ENCODE peak calls at places on chromosomes 13 and 19, in eight cellular contexts. B, C, N, D, S, A, E and M are unnamed samples. For H3K27me3 and H3K9me3, the result is how much of the 10 kb centered on the place peaks cover.

GRCh38 chr13:113520571-113520970 is 30.1 kb upstream of the DCUN1D2 start:
- DNase-seq in B (no peak), C (no peak), N (no peak), D (no peak), S (no peak), A (no peak), E (no peak), M (no peak)

GRCh38 chr13:113171250-113172125 is 13.0 kb downstream of the PROZ start:
- DNase-seq in B (no peak), C (no peak), N (no peak), D (no peak), S (no peak), A (no peak), E (no peak), M (no peak)

GRCh38 chr19:47682939-47683338 is 30.3 kb upstream of the EHD2 start:
- DNase-seq in B (no peak), C (no peak), N (no peak), D (no peak), S (peak), A (no peak), E (no peak), M (no peak)

GRCh38 chr19:14237011-14237941 is 31.3 kb upstream of the ADGRL1 start:
- DNase-seq in B (no peak), C (no peak), N (no peak), D (no peak), S (no peak), A (no peak), E (no peak), M (no peak)

GRCh38 chr13:100115693-100116254 is 26.9 kb downstream of the PCCA start:
- DNase-seq in B (no peak), C (no peak), N (no peak), D (no peak), S (no peak), A (no peak), E (no peak), M (no peak)

GRCh38 chr13:39765801-39766463 is 110.5 kb downstream of the COG6 start:
- DNase-seq in B (peak), C (peak), N (peak), D (no peak), S (peak), A (no peak), E (peak), M (peak)

GRCh38 chr13:80131204-80131603 is 209.7 kb downstream of the SPRY2 start:
- DNase-seq in B (no peak), C (peak), N (peak), D (no peak), S (peak), A (peak), E (peak), M (peak)

GRCh38 chr19:15449620-15450527 is at the start of gene WIZ:
- DNase-seq in B (peak), C (peak), N (peak), D (peak), S (peak), A (peak), E (peak), M (peak)

GRCh38 chr19:11115895-11116446 is 26.7 kb downstream of the LDLR start:
- DNase-seq in B (no peak), C (no peak), N (no peak), D (no peak), S (no peak), A (no peak), E (no peak), M (no peak)

GRCh38 chr13:113616281-113616906 is 31.8 kb downstream of the TFDP1 start:
- DNase-seq in B (no peak), C (no peak), N (no peak), D (no peak), S (no peak), A (no peak), E (no peak), M (no peak)

GRCh38 chr13:83884141-83884540 is 1.9 kb upstream of the SLITRK1 start:
- DNase-seq in B (no peak), C (no peak), N (no peak), D (no peak), S (no peak), A (no peak), E (no peak), M (no peak)

GRCh38 chr13:104847863-104848262 is 1687.6 kb downstream of the EFNB2 start:
- DNase-seq in B (no peak), C (no peak), N (no peak), D (no peak), S (no peak), A (no peak), E (no peak), M (no peak)

GRCh38 chr13:97268772-97269171 is 46.6 kb downstream of the MBNL2 start:
- DNase-seq in B (no peak), C (no peak), N (no peak), D (no peak), S (no peak), A (no peak), E (no peak), M (no peak)

GRCh38 chr13:100124265-100124664 is 35.4 kb downstream of the PCCA start:
- DNase-seq in B (no peak), C (no peak), N (no peak), D (no peak), S (peak), A (no peak), E (no peak), M (peak)

GRCh38 chr13:94640676-94641075 is 39.0 kb downstream of the GPR180 start:
- DNase-seq in B (no peak), C (no peak), N (no peak), D (no peak), S (peak), A (no peak), E (no peak), M (no peak)

GRCh38 chr13:22703601-22704209 is 477.1 kb upstream of the SGCG start:
- DNase-seq in B (no peak), C (no peak), N (no peak), D (no peak), S (no peak), A (no peak), E (no peak), M (peak)

GRCh38 chr19:13056052-13056660 is 46.5 kb downstream of the LYL1 start:
- DNase-seq in B (no peak), C (no peak), N (no peak), D (no peak), S (peak), A (peak), E (peak), M (peak)

GRCh38 chr13:112733112-112733511 is 43.3 kb downstream of the ATP11A start:
- DNase-seq in B (no peak), C (no peak), N (no peak), D (no peak), S (no peak), A (no peak), E (no peak), M (no peak)

GRCh38 chr19:3285647-3286176 is 61.3 kb downstream of the CELF5 start:
- DNase-seq in B (peak), C (no peak), N (peak), D (no peak), S (peak), A (peak), E (no peak), M (no peak)

GRCh38 chr13:26497991-26498423 is 59.5 kb upstream of the WASF3 start:
- DNase-seq in B (no peak), C (no peak), N (no peak), D (no peak), S (peak), A (no peak), E (no peak), M (peak)

GRCh38 chr13:73473016-73473415 is 414.2 kb downstream of the KLF5 start:
- DNase-seq in B (no peak), C (no peak), N (no peak), D (no peak), S (no peak), A (no peak), E (no peak), M (no peak)

GRCh38 chr19:52941941-52942370 is 18.7 kb upstream of the ZNF888 start:
- DNase-seq in B (no peak), C (peak), N (peak), D (no peak), S (peak), A (peak), E (peak), M (peak)

GRCh38 chr19:17824339-17824738 is 3.0 kb upstream of the INSL3 start:
- DNase-seq in B (no peak), C (no peak), N (no peak), D (no peak), S (no peak), A (no peak), E (no peak), M (no peak)

GRCh38 chr13:41017153-41017552 is 2.0 kb downstream of the ELF1 start:
- DNase-seq in B (peak), C (peak), N (no peak), D (no peak), S (no peak), A (no peak), E (no peak), M (no peak)

GRCh38 chr13:98782654-98783053 is 30.2 kb upstream of the SLC15A1 start:
- DNase-seq in B (no peak), C (no peak), N (no peak), D (no peak), S (peak), A (no peak), E (no peak), M (no peak)

GRCh38 chr19:38006361-38007045 is 99.5 kb downstream of the SIPA1L3 start:
- DNase-seq in B (no peak), C (no peak), N (no peak), D (no peak), S (no peak), A (no peak), E (no peak), M (no peak)
- H3K27me3 ChIP-seq in B (under half), C (under half), N (under half), D (under half), S (under half), A (under half), E (under half), M (under half)

GRCh38 chr19:38877781-38878574 is at the start of gene RINL:
- DNase-seq in B (peak), C (peak), N (no peak), D (no peak), S (no peak), A (peak), E (no peak), M (no peak)
- H3K4me3 ChIP-seq in B (peak), C (no peak), N (no peak), D (no peak), S (no peak), A (peak), E (no peak), M (no peak)

DNA sequence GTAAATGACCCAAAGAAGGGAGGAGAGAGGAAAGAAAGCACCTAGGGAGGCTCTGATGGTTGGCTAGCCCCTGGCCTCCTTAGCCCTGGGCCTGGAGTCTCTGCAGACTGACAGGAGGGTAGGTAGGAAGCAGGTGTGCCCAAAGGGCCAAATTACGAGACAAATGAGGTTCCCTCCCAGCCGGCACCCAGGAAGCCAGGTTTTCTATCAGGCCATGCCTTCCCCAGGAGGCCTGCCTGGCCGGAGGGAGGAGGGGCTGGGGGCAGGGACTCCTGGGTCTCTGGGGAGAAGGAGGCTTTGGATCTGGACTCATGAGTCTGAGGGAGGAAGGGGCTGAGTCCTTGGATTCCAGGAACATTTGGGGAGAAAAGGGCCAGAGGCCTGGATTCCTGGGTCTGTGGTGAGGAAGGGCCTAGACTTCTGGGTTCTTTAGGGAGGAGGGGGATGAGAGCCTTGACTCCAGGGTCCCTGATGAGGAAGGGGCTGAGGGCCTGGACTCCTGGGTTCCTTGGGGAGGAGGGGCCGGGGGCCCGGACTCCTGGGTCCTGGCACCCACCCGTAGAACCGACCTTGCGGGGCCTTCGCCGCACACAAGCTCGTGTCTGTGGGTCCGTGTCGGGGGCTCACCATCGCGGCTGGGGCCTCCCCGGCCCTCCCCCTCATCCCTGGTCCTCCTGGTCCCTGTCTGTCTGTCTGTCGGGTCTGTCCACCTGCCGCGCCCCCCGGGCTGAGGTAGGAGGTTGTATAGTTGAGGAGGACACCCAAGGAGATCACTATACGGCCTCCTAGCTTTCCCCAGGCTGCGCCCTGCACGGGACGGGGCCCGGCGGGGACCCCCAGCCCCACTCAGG is 840 bp upstream of the SPACA6 start:
- DNase-seq in B (no peak), C (no peak), N (no peak), D (no peak), S (no peak), A (no peak), E (no peak), M (no peak)
- H3K9me3 ChIP-seq in B (under half), C (under half), N (under half), D (under half), S (under half), A (under half), E (under half), M (under half)

DNA sequence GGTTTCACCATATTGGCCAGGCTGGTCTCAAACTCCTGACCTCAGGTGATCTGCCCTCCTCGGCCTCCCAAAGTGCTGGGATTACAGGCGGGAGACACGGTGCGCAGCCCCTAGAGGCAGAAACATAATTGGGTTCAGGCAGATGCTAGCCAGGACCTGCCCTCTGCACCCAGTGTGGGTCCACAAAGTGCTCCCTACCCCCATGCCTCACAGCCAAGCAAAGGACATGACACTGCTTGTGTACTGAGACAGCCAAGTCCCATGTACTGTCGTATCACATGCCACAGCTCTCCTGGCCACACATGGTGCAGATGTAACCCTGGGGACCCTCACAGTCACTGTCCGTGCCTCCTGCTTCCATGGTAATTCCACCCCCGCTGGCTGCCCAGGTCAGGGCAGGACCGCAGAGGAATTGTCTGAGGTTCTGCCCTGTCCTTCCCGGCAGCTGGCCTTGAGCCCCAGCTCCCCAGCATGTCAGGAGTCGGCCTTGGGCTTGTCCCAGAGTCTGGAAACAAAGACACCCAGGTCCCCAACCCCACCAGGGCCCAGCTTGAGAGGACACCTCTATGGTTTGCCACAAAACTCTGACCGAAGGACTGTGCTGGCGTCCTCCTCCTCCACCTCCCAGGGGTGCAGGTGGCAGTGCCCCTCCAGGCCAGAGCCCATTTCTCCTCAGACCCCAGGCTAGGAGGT is 7.6 kb downstream of the PRR36 start:
- DNase-seq in B (no peak), C (no peak), N (no peak), D (no peak), S (no peak), A (no peak), E (no peak), M (no peak)
- H3K27me3 ChIP-seq in B (under half), C (under half), N (under half), D (under half), S (under half), A (under half), E (under half), M (under half)

DNA sequence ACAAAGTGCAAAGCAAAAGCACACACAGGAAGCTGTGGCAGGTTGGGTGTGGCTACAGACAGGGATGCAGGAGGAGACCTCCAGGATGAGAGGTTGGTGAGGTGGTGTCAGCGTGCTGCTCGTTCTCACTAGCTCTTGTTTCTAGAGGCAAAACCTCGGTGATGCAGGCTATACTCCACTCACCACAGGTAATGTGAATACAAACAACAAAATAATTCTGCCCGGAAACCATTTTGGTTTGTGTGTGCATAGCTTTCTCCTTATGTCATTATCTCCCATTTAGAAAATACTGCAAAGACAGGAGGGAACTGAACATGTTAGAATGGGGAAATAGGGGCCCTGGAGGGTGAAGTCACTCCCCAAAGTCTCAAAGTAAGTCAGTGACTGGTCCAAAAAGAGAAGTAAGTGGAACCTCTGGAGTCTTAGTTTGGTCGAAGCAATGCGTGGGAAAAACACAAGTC is 9.4 kb downstream of the LCP1 start:
- DNase-seq in B (peak), C (no peak), N (no peak), D (no peak), S (no peak), A (no peak), E (no peak), M (no peak)
- H3K4me3 ChIP-seq in B (peak), C (no peak), N (no peak), D (no peak), S (no peak), A (no peak), E (no peak), M (no peak)

DNA sequence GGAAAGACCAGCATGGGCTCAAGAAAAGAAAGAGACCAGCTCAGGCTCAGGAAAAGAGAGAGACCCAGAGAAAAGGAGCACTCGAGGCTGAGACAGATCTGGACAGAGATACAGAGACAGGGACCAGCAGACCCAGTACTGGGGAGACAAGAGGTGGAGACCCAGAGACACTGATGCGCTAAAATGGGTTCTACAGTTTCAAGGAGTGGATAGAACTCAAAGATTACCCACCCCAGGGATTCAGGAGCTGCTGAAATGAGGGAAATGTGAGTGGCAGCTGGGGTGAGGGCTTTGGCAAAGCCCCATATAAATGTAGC is 609 bp upstream of the ZSCAN18 start:
- DNase-seq in B (peak), C (no peak), N (no peak), D (no peak), S (no peak), A (no peak), E (no peak), M (no peak)
- H3K9me3 ChIP-seq in B (under half), C (under half), N (under half), D (half or more), S (under half), A (under half), E (under half), M (under half)

DNA sequence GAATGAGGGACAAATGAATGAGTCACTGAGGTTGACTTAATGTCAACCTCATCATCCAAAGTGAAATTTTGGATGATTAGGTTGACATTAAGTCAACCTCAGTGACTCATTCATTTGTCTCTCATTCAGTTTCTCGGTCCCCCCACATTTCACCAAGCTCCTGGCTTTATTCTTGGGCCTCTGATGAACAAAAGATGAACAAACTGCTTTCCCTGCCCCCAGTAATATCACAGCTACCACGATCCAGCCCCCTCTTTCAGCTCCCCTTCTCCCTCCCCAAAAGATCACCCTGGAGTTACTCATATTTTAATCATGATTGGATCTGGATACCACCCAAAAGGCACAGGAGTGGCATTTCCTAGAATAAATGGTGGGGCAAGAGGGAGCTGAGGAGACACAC is 10.8 kb downstream of the CEACAM18 start:
- DNase-seq in B (no peak), C (no peak), N (no peak), D (no peak), S (no peak), A (no peak), E (no peak), M (no peak)
- H3K27me3 ChIP-seq in B (under half), C (under half), N (under half), D (under half), S (under half), A (under half), E (under half), M (under half)

DNA sequence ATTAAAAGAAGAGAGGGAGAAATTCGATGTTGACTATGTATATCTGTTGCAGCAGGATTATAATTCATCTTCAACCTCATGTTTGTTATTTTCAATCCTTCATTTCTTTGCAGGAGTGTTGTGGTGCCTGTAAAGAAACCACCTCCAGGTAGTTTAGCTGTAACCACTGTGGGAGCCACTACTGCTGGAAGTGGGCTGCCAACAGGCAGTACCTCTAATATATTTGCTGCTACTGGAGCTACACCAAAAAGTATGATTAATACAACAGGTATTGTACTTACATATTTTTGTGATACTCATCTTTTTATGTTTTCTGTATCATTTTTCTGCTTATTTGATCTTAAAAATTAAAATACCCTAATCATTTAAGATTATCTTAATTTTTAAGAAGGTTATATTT is 266.5 kb downstream of the NBEA start:
- DNase-seq in B (no peak), C (no peak), N (no peak), D (no peak), S (peak), A (no peak), E (no peak), M (no peak)
- H3K4me3 ChIP-seq in B (no peak), C (no peak), N (no peak), D (no peak), S (no peak), A (no peak), E (no peak), M (no peak)